ENCODE peak calls at places on chromosomes 16 and 17, in six cellular contexts. W, G, U, F, K and Y are unnamed samples.

GRCh38 chr17:56185491-56185890 is 32.2 kb downstream of the ANKFN1 start:
- DNase-seq in W (peak; percentile 80), G (no peak), U (no peak), F (no peak), K (no peak), Y (no peak)

GRCh38 chr17:30939059-30939689 is 17.4 kb downstream of the ADAP2 start:
- DNase-seq in W (no peak), G (no peak), U (no peak), F (no peak), K (no peak), Y (no peak)

GRCh38 chr16:19914877-19915276 is 30.2 kb upstream of the GPRC5B start:
- DNase-seq in W (no peak), G (no peak), U (no peak), F (no peak), K (no peak), Y (no peak)

GRCh38 chr17:80656590-80656989 is 112.0 kb downstream of the RPTOR start:
- DNase-seq in W (no peak), G (no peak), U (no peak), F (no peak), K (no peak), Y (no peak)

GRCh38 chr17:47628014-47628413 is 21.7 kb upstream of the KPNB1 start:
- DNase-seq in W (no peak), G (no peak), U (no peak), F (no peak), K (no peak), Y (no peak)

GRCh38 chr16:684961-685696 is 995 bp upstream of the JMJD8 start:
- DNase-seq in W (no peak), G (no peak), U (no peak), F (no peak), K (no peak), Y (no peak)

GRCh38 chr17:63421681-63422645 is 24.1 kb downstream of the CYB561 start:
- DNase-seq in W (no peak), G (no peak), U (no peak), F (no peak), K (no peak), Y (no peak)

GRCh38 chr16:86203557-86204275 is 304.8 kb downstream of the IRF8 start:
- DNase-seq in W (no peak), G (no peak), U (no peak), F (no peak), K (no peak), Y (no peak)

GRCh38 chr16:144797-145252 is 6.4 kb upstream of the NPRL3 start:
- DNase-seq in W (no peak), G (no peak), U (no peak), F (no peak), K (no peak), Y (no peak)

GRCh38 chr17:47967607-47968252 is 3.2 kb upstream of the CDK5RAP3 start:
- DNase-seq in W (peak; percentile 85), G (no peak), U (no peak), F (no peak), K (peak; percentile 60), Y (peak; percentile 93)

GRCh38 chr16:70348991-70349390 is 2.3 kb downstream of the DDX19A start:
- DNase-seq in W (no peak), G (no peak), U (no peak), F (no peak), K (no peak), Y (no peak)

GRCh38 chr17:66445229-66445628 is 142.8 kb downstream of the PRKCA start:
- DNase-seq in W (peak; percentile 31), G (no peak), U (no peak), F (no peak), K (no peak), Y (no peak)

GRCh38 chr17:64423881-64424280 is 25.0 kb upstream of the MILR1 start:
- DNase-seq in W (peak; percentile 37), G (no peak), U (no peak), F (no peak), K (no peak), Y (no peak)

GRCh38 chr17:47304191-47304590 is 19.6 kb upstream of the EFCAB13 start:
- DNase-seq in W (peak; percentile 42), G (no peak), U (no peak), F (no peak), K (no peak), Y (no peak)

GRCh38 chr17:9225305-9226101 is 204.2 kb downstream of the NTN1 start:
- DNase-seq in W (no peak), G (no peak), U (no peak), F (no peak), K (no peak), Y (no peak)
- TF ChIP-seq CTCF in W (no peak), G (no peak), U (no peak), F (peak; percentile 44), K (no peak), Y (no peak)

GRCh38 chr16:1903845-1904820 is 14.1 kb downstream of the HS3ST6 start:
- DNase-seq in W (peak; percentile 21), G (no peak), U (peak; percentile 84), F (no peak), K (no peak), Y (no peak)

GRCh38 chr16:1902547-1903219 is 15.5 kb downstream of the HS3ST6 start:
- DNase-seq in W (no peak), G (no peak), U (no peak), F (no peak), K (no peak), Y (no peak)

GRCh38 chr16:1900452-1900774 is 17.8 kb downstream of the HS3ST6 start:
- DNase-seq in W (no peak), G (no peak), U (no peak), F (no peak), K (no peak), Y (no peak)

GRCh38 chr16:1906052-1906845 is 12.0 kb downstream of the HS3ST6 start:
- DNase-seq in W (no peak), G (no peak), U (no peak), F (no peak), K (no peak), Y (no peak)

DNA sequence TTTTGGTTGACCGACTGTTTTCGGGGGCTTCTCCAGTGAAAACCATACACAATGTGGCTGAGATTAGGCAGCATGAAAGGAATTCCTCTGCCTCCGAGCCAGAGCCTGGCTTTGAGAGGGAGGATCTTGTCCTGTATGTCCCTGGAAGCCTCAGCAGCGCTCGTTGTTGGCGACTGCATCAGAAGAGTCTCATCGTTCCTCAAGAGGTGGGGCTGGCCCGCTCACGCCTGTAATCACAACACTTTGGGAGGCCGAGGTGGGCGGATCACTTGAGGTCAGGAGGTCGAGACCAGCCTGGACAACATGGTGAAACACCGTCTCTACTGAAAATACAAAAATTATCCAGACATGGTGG is 15.0 kb downstream of the HS3ST6 start:
- DNase-seq in W (no peak), G (no peak), U (no peak), F (no peak), K (no peak), Y (no peak)
- H3K4me1 ChIP-seq in W (no peaks in the 10 kb centered on the region), G (peaks cover 38% of the 10 kb centered on the region), U (no peaks in the 10 kb centered on the region), F (no peaks in the 10 kb centered on the region), K (peaks cover 11% of the 10 kb centered on the region), Y (no peaks in the 10 kb centered on the region)

DNA sequence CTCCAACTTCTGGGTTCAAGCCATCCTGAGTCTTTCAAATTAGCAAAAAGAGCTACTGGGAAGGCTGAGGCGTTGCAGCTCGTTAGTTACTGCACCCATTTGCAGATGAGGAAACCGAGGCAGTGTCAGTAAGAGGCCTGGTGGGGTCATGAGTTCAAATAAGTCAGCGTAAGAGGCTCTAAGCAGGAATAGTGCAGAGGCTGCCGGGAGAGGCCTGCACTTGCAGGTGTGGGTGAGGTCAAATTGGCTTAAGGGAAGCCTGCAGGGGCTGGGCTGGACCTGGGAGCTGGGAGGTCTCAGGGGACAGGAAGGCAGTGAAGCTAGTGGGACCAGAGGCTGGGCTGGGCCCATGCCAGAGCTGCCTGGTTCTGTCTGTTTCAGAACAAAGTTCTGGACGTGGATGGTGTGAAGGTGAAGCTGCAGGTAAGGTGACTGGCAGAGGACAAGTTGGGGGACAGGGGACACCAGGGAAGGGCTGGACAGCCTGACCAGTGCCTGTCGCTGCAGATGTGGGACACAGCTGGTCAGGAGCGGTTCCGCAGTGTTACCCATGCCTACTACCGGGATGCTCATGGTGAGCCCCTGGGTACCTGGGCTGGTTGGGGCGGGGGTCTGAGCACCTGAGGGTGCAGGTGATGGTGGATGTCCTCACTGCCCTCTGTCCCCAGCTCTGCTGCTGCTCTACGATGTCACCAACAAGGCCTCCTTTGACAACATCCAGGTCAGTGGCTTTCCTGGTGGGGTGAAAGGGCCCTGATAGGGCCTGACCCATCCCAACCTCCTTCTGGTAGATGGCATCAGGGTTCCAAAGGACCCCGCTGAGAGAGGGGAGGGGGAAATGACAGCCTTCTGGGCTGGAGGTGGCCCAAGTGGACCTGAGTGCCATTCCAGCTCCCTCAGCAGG is 3.0 kb downstream of the RAB26 start:
- DNase-seq in W (no peak), G (no peak), U (no peak), F (no peak), K (no peak), Y (peak; percentile 56)
- H3K27ac ChIP-seq in W (no peak overlapping the region), G (peak overlapping the region; percentile 67), U (no peak overlapping the region), F (no peak overlapping the region), K (peak overlapping the region; percentile 92), Y (no peak overlapping the region)

DNA sequence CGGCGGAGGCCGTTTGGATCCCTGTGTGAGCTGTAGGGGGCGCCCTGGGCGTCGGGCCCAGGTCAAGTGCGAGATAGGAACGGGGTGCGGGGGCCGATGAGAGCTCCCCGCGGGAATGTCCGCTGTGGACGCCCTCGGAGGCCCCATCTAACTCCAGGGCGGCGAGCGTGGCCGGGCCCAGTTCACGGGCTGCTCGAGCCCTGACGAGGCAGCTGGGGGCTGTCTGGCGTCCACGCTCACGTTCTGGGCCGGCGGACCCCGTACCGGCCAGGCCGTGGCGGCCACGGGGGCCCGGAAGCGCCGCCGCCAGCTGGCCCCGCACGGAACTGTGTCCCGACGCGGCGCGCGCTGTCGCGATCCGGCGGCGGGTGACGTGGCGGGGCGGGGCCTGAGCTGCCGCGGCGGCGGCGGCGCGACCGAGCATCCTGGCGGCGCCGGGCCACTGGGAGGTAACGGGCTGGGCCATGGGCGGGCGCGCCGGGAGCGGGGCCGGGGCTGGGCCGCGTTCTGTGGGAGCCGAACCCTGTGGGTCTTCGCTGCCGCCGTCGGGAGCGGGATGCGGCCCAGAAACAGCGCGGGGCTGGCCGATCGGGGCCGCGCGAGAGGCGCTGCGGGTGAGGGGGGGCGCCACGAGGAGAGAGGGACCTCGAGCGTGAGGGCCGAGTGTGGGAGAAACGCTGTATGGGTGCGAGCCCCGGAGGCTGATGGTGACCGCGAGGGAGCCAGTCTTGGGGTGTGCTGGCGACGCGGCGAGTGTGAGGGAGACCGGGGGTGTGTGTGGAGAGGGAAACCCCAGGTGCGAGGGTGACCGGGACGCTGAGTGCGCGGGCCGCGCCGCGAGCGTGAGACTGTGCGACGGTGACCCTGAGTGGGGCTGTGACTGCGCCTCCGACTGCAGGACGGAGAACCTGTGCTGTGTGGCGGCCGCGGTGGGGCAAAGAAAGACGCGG is at the start of gene SLC7A6:
- DNase-seq in W (peak; percentile 68), G (no peak), U (peak; percentile 96), F (no peak), K (peak; percentile 82), Y (no peak)
- TF ChIP-seq CTCF in W (no peak), G (peak; percentile 65), U (peak; percentile 78), F (peak; percentile 62), K (peak; percentile 86), Y (peak; percentile 82)

GRCh38 chr16:88772871-88773811 is 11.9 kb downstream of the PIEZO1 start:
- DNase-seq in W (peak; percentile 95), G (no peak), U (no peak), F (no peak), K (peak; percentile 66), Y (peak; percentile 36)
- H3K4me1 ChIP-seq in W (peaks cover 49% of the 10 kb centered on the region), G (peaks cover 90% of the 10 kb centered on the region), U (peaks cover 51% of the 10 kb centered on the region), F (peaks cover 16% of the 10 kb centered on the region), K (peaks cover 69% of the 10 kb centered on the region), Y (peaks cover 13% of the 10 kb centered on the region)